ENCODE peak calls at places on chromosomes 4 and X, in five cellular contexts. D is astrocyte of the spinal cord, H is hepatocyte, A is omental fat pad, F is left ventricle myocardium inferior. C is an unnamed sample.

GRCh38 chr4:182238355-182238931 is 4.8 kb upstream of the TENM3 start:
- DNase-seq in D (peak; percentile 43), F (no peak), A (no peak), H (peak; percentile 30), C (no peak)

GRCh38 chrX:45070116-45071007 is 130.3 kb downstream of the DIPK2B start:
- DNase-seq in A (no peak), D (peak; percentile 69), H (peak; percentile 34), F (no peak), C (no peak)

GRCh38 chrX:153900806-153901752 is 3.4 kb upstream of the AVPR2 start:
- DNase-seq in A (no peak), D (peak; percentile 33), F (peak; percentile 39), H (peak; percentile 43), C (no peak)

GRCh38 chrX:136473663-136474062 is 14.1 kb upstream of the BRS3 start:
- DNase-seq in D (no peak), H (no peak), A (no peak), F (no peak), C (no peak)

GRCh38 chr4:98706200-98706813 is 47.9 kb upstream of the TSPAN5 start:
- DNase-seq in A (no peak), F (no peak), H (no peak), D (no peak), C (no peak)

GRCh38 chrX:84907324-84907946 is 96.2 kb upstream of the APOOL start:
- DNase-seq in H (peak; percentile 25), A (no peak), F (no peak), D (peak; percentile 3), C (no peak)

GRCh38 chrX:15761564-15762191 is 23.6 kb downstream of the CA5B start:
- DNase-seq in D (peak; percentile 22), A (no peak), H (peak; percentile 53), F (no peak), C (no peak)

GRCh38 chrX:38192007-38192625 is 28.6 kb downstream of the SRPX start:
- DNase-seq in D (no peak), F (no peak), H (no peak), A (no peak), C (no peak)

GRCh38 chrX:37545066-37545465 is 26.4 kb upstream of the LANCL3 start:
- DNase-seq in F (no peak), A (no peak), H (no peak), D (no peak), C (no peak)

GRCh38 chrX:118350221-118350620 is 4.3 kb downstream of the WDR44 start:
- DNase-seq in H (no peak), F (no peak), D (no peak), A (no peak), C (no peak)

GRCh38 chr4:17597517-17597916 is 16.9 kb upstream of the MED28 start:
- DNase-seq in H (peak; percentile 42), D (no peak), A (no peak), F (no peak), C (no peak)

GRCh38 chr4:65498606-65499005 is 171.7 kb downstream of the EPHA5 start:
- DNase-seq in H (no peak), D (no peak), A (no peak), F (no peak), C (no peak)

GRCh38 chr4:169658970-169659735 is 38.8 kb downstream of the CLCN3 start:
- DNase-seq in A (no peak), D (no peak), F (no peak), H (no peak), C (no peak)

GRCh38 chrX:11190745-11191510 is 79.8 kb downstream of the HCCS start:
- DNase-seq in F (no peak), A (no peak), H (peak; percentile 16), D (no peak), C (no peak)

GRCh38 chrX:50448565-50448964 is 22.1 kb downstream of the DGKK start:
- DNase-seq in F (no peak), A (no peak), D (no peak), H (peak; percentile 30), C (no peak)

GRCh38 chr4:145842224-145842887 is 96.3 kb downstream of the ZNF827 start:
- DNase-seq in D (peak; percentile 32), A (no peak), H (no peak), F (no peak), C (no peak)

GRCh38 chr4:85543832-85544231 is 68.9 kb downstream of the ARHGAP24 start:
- DNase-seq in H (no peak), F (no peak), D (peak; percentile 52), A (no peak), C (no peak)

DNA sequence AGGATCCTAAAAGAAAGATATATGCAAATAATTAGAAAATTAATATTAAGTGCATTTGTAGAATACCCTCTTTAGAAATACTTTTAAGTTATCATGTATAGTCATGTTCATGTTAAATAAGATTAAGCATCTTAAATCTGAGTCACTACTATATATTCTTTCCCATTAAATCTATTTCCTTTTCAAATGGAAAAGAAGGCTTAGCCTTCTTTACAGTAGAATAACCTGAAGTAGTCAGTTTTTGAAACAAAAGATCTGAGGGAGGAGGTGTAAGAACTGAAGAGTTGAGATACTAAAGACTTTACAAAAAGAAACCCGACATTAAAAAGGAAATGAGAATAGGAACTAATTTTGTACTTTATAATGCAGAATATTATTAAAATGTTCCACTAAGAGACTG is 14.7 kb upstream of the HSD17B13 start:
- DNase-seq in H (no peak), A (no peak), F (no peak), D (no peak), C (no peak)
- TF ChIP-seq CTCF in H (no peak), A (no peak), F (no peak), D (no peak), C (no peak)

GRCh38 chr4:147528054-147528453 is 47.2 kb downstream of the EDNRA start:
- DNase-seq in F (no peak), D (no peak), H (no peak), A (no peak), C (no peak)

GRCh38 chr4:147530723-147531122 is 49.8 kb downstream of the EDNRA start:
- DNase-seq in H (no peak), A (no peak), F (no peak), D (peak; percentile 45), C (no peak)

GRCh38 chr4:147530153-147530552 is 49.3 kb downstream of the EDNRA start:
- DNase-seq in F (no peak), D (no peak), A (no peak), H (no peak), C (no peak)

GRCh38 chr4:147525494-147526271 is 44.8 kb downstream of the EDNRA start:
- DNase-seq in D (no peak), H (no peak), F (no peak), A (no peak), C (no peak)

GRCh38 chr4:147526272-147526654 is 45.4 kb downstream of the EDNRA start:
- DNase-seq in D (no peak), F (no peak), A (no peak), H (no peak), C (no peak)
- TF ChIP-seq CTCF in D (peak; percentile 3), F (peak; percentile 32), A (no peak), H (no peak), C (no peak)

DNA sequence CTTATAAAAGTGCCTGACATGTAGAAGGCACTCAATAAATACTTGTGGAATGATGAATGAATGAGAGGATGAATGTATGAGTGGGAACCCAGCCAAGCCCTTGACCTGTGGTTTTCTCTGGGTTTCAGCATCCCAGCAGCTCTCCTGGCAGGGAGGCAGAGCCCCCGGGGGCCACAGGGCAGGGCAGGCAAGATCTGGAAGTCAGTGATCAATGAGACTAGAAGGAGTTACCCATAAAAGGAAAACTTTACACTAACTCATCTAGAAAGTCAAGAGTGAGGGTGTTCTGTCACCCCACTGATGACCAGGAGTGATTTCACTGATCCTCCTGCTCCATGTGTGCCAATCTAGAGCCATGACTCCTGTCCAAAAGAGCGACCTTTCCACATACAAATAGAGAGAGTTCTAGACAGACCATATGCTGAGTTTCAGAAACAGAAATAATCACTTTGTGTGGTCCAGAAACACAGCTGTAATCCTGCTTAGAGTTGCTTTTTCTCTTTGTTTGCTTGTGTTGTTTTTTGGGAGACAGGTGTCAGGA is 37.4 kb downstream of the MGARP start:
- DNase-seq in H (no peak), A (no peak), D (peak; percentile 60), F (no peak), C (no peak)
- TF ChIP-seq CTCF in H (no peak), A (no peak), D (no peak), F (no peak), C (no peak)

GRCh38 chrX:80181079-80181478 is 166.5 kb downstream of the TBX22 start:
- DNase-seq in F (no peak), D (no peak), A (no peak), H (no peak), C (no peak)

DNA sequence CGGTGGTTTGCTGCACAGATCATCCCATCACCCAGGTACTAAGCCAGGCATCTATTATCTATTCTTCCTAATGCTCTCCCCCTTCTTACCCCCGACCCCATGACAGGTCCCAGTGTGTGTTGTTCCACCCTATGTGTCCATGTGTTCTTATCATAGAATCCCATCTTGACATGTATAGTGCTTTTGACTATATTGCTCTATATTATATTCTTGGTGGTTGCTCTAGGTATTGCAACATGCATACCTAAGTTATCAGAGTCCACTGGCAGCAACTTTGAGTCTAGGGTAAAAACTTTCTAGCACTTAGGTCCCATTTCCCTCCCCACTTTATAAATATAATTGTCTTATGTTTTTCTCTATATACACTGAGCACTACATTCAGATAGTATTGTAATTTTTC is 170.3 kb downstream of the TBX22 start:
- DNase-seq in A (no peak), H (no peak), F (no peak), D (no peak), C (no peak)
- TF ChIP-seq CTCF in A (no peak), H (no peak), F (no peak), D (no peak), C (no peak)

GRCh38 chr4:6984611-6985115 is 58.5 kb upstream of the TADA2B start:
- DNase-seq in F (no peak), A (no peak), H (no peak), D (no peak), C (peak; percentile 43)

GRCh38 chr4:6987566-6987920 is 55.6 kb upstream of the TADA2B start:
- DNase-seq in F (no peak), H (peak; percentile 49), A (no peak), D (no peak), C (no peak)

GRCh38 chr4:6988016-6988715 is 55.0 kb upstream of the TADA2B start:
- DNase-seq in D (no peak), F (no peak), H (no peak), A (no peak), C (no peak)

GRCh38 chr4:6986067-6986780 is 56.9 kb upstream of the TADA2B start:
- DNase-seq in H (peak; percentile 57), A (no peak), F (peak; percentile 42), D (peak; percentile 80), C (no peak)

DNA sequence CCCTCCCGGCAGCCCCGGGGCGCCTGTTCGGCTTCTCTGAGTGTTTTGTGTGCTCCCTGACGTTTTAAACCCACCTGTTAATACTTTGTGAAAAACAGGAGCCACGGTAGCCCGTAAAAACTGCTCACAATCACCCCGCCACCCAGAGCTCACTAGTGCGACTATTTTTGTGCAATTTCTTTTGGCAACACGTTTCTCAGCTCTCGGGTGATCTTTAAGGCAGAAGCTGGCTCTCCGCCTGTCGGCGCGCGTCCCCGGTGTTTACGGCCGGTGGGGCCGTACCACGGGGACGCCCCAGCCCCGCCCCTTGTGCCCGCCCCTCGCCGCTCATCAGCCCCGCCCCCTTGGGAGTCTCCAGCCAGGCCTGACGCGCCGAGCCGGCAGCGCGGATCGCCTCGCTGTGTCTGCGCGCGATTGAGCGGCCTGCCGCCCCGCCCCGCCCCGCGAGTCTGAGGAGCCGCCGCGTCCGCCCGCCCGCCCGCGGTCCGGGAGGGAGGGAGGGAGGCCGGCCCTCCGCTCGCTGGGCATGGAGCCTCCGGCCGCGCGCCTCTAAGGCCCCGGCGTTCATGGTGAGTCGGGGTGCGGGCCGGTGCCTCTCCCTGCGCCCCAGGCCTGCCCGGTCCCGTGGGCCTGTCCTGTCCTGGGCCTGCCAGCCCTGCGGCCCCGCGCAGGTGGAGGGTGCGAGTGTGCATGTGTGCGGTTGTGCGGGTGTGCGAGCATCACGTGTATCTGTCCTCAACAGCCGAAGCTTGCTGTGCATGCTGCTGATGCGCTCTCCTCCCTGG is 56.2 kb upstream of the TADA2B start:
- DNase-seq in D (peak; percentile 95), A (peak; percentile 80), F (peak; percentile 95), H (peak; percentile 99), C (peak; percentile 75)
- TF ChIP-seq CTCF in D (no peak), A (no peak), F (no peak), H (peak; percentile 18), C (no peak)

C was measured in ascending aorta.